ENCODE peak calls at places on chromosomes 3 and 15, in ten cellular contexts. Z, Q, D, V, W, C, H, B, L and E are unnamed samples.

GRCh38 chr3:155281892-155282291 is 11.6 kb downstream of the STRIT1 start:
- DNase-seq in B (no peak), C (no peak), V (no peak), Q (no peak), H (no peak), W (no peak), L (no peak), D (no peak), Z (no peak), E (no peak)

GRCh38 chr15:72934006-72934405 is 118.3 kb upstream of the NEO1 start:
- DNase-seq in H (no peak), D (no peak), C (no peak), V (no peak), Q (no peak), B (no peak), W (no peak), Z (no peak), L (no peak), E (no peak)

GRCh38 chr3:130316164-130316563 is 29.3 kb upstream of the COL6A5 start:
- DNase-seq in H (no peak), Z (peak), W (no peak), B (no peak), C (no peak), D (no peak), V (no peak), L (no peak), Q (no peak), E (no peak)

GRCh38 chr3:168620854-168621253 is 525.1 kb upstream of the GOLIM4 start:
- DNase-seq in B (peak), D (no peak), Q (peak), H (no peak), V (peak), Z (no peak), C (peak), W (no peak), L (peak), E (no peak)

GRCh38 chr3:66639794-66640356 is 139.1 kb upstream of the LRIG1 start:
- DNase-seq in D (no peak), B (no peak), Q (no peak), H (no peak), Z (no peak), C (no peak), W (no peak), V (no peak), L (no peak), E (no peak)

GRCh38 chr3:189803254-189803653 is 172.1 kb downstream of the TP63 start:
- DNase-seq in Q (no peak), W (no peak), C (no peak), D (no peak), B (no peak), Z (no peak), H (no peak), L (no peak), V (no peak), E (no peak)

GRCh38 chr3:172210355-172210754 is 171.0 kb downstream of the FNDC3B start:
- DNase-seq in V (no peak), C (no peak), H (no peak), L (no peak), Z (no peak), W (no peak), D (no peak), Q (no peak), B (no peak), E (no peak)

GRCh38 chr3:114155370-114155821 is 23.5 kb downstream of the DRD3 start:
- DNase-seq in H (no peak), W (no peak), V (no peak), L (peak), Z (peak), Q (peak), D (peak), C (peak), B (peak), E (peak)

GRCh38 chr3:71893702-71894479 is 108.9 kb upstream of the PROK2 start:
- DNase-seq in W (no peak), C (no peak), Q (no peak), L (no peak), B (no peak), V (no peak), D (no peak), Z (no peak), H (no peak), E (no peak)

GRCh38 chr3:63791974-63792373 is 27.1 kb upstream of the C3orf49 start:
- DNase-seq in D (no peak), Q (no peak), B (peak), L (no peak), V (no peak), H (no peak), W (no peak), Z (no peak), C (no peak), E (no peak)
- TF ChIP-seq CTCF in D (no peak), Q (no peak), B (peak), L (no peak), V (peak), H (no peak), W (no peak), Z (peak), C (no peak), E (no peak)

GRCh38 chr3:50352762-50353161 is 2.1 kb downstream of the CYB561D2 start:
- DNase-seq in C (no peak), V (no peak), W (no peak), Q (no peak), D (no peak), Z (no peak), B (no peak), L (no peak), H (no peak), E (no peak)
- TF ChIP-seq CTCF in C (peak), V (peak), W (no peak), Q (no peak), D (no peak), Z (no peak), B (peak), L (no peak), H (no peak), E (peak)

DNA sequence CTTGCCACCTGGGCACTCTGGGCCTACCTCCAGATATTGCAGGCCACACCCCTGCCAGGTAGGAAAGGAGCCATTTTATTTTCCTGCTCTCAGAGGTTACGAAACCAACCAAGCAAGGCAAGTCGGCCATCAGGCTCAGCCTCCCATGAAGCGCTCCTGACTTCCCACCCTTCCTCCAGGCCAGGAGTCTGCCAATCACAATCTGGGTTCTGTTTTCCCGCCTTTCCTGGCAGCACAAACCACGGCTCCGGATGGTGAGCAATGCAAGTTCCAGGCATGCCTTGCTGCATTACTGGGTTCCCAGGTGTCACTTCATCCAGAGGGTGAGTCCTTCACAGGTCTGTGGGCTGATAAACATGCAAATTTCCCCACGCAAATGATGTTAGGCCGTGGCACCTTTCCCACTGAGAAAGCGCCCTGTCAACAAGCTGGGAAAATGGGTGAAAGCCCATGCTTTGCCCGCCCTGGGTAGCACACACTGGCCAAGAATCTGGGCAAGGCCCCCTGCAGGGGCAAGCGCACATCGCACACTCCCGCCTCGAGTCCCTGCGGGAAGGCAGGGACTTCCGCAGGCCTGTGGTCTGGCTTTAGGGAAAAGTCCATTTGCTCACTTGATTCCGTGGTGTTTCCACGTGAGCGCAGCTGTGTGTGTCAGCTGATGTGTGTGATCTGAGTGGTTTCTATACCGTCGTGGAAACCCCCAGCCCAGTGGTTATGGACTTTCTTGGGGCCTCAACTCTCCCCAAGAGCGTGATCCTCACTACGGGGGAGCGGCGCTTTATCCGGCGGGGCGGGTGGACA is 61.6 kb upstream of the RYK start:
- DNase-seq in L (peak), C (no peak), B (no peak), W (no peak), D (no peak), Q (peak), V (peak), Z (no peak), H (no peak), E (peak)
- TF ChIP-seq CTCF in L (no peak), C (peak), B (peak), W (no peak), D (no peak), Q (no peak), V (no peak), Z (no peak), H (no peak), E (peak)

GRCh38 chr3:58026598-58026997 is 18.4 kb downstream of the FLNB start:
- DNase-seq in C (no peak), Q (no peak), V (no peak), L (no peak), W (no peak), H (no peak), B (no peak), D (no peak), Z (no peak), E (no peak)
- TF ChIP-seq CTCF in C (no peak), Q (no peak), V (no peak), L (no peak), W (no peak), H (no peak), B (no peak), D (no peak), Z (no peak), E (no peak)

DNA sequence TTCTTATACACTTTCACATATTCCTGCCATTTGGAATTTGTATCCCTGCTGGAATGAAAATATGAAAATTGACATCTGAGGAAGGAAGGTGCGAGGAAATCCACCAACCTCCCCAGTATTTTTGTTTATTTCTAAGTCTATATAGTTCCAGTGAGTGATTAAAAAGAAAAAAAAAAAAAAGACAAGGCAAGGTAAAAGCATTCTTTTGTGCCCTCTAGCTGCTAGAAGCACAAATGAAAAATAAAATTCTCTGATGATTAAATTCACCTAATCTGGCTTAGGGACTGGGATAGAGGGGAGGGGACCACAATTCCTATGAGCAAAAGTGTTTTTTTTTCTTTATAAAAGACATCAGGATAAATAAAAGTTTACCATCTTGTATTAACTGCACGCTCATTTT is 370.9 kb downstream of the NR2F2 start:
- DNase-seq in C (no peak), V (no peak), B (no peak), L (no peak), H (no peak), D (no peak), Z (no peak), W (no peak), Q (no peak), E (no peak)
- TF ChIP-seq CTCF in C (no peak), V (no peak), B (no peak), L (no peak), H (no peak), D (no peak), Z (no peak), W (no peak), Q (no peak), E (no peak)

GRCh38 chr3:41450416-41451231 is 251.3 kb downstream of the CTNNB1 start:
- DNase-seq in L (no peak), C (no peak), Q (no peak), W (no peak), V (peak), Z (no peak), H (no peak), D (no peak), B (no peak), E (no peak)
- TF ChIP-seq CTCF in L (no peak), C (peak), Q (no peak), W (no peak), V (peak), Z (no peak), H (no peak), D (no peak), B (peak), E (no peak)

DNA sequence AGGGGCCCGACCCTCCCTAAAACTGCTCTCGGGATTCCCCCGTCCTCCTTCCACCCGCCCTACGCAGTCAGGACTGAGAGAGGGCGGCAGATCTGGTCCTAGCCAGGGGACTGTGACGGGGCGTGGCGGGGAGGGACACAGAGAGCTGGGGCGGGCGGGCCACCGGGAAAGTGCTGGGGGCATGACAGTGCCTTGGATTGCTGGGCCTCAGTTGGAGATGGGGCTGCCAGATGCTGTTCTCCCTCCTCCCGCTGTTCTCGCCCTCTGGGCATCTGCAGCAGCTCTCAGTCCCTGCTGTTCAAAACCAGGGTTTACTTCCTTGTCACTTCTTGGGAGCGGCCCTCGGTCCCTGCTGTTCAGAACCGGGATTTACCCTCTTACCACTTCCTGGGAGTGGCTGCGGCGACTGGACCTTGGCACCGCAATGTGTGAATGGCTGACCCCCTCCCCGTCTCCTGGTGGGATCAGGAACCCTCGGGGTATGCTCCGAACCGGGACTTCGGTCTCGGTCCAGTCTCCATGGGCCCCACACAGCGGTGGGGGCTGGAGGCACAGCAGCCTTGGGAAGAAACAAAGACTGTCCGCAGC is 1.8 kb upstream of the RPP25 start:
- DNase-seq in C (no peak), H (peak), Q (peak), W (peak), Z (peak), L (no peak), B (no peak), D (no peak), V (peak), E (no peak)
- TF ChIP-seq CTCF in C (peak), H (peak), Q (peak), W (no peak), Z (peak), L (no peak), B (peak), D (no peak), V (no peak), E (no peak)

GRCh38 chr3:32946973-32947372 is 4.5 kb upstream of the CCR4 start:
- DNase-seq in Q (no peak), D (no peak), L (no peak), H (no peak), C (no peak), Z (no peak), V (no peak), B (no peak), W (no peak), E (no peak)

GRCh38 chr3:32948625-32949445 is 2.6 kb upstream of the CCR4 start:
- DNase-seq in W (no peak), V (no peak), H (no peak), L (no peak), C (no peak), D (no peak), Q (no peak), B (no peak), Z (no peak), E (no peak)

GRCh38 chr3:32947466-32948238 is 3.8 kb upstream of the CCR4 start:
- DNase-seq in D (peak), Z (peak), L (peak), H (peak), V (peak), B (peak), C (peak), Q (peak), W (peak), E (peak)

GRCh38 chr3:32940726-32941125 is 10.7 kb upstream of the CCR4 start:
- DNase-seq in Z (no peak), H (no peak), L (no peak), D (no peak), B (no peak), Q (no peak), C (no peak), V (no peak), W (no peak), E (no peak)

GRCh38 chr3:32945136-32945535 is 6.3 kb upstream of the CCR4 start:
- DNase-seq in Q (no peak), V (no peak), Z (no peak), H (no peak), L (no peak), B (no peak), W (no peak), D (no peak), C (peak), E (no peak)
- TF ChIP-seq CTCF in Q (no peak), V (no peak), Z (no peak), H (no peak), L (no peak), B (no peak), W (no peak), D (no peak), C (peak), E (no peak)